ENCODE peak calls at places on chromosomes 7 and 10, in six cellular contexts. S is epithelial cell of esophagus, O is cardiac fibroblast, M is hepatocyte, J is suprapubic skin, G is A549. R is an unnamed sample.

GRCh38 chr7:38628630-38629385 is 2.4 kb downstream of the AMPH start:
- DNase-seq in S (no peak), O (peak; percentile 50), M (no peak), J (no peak), G (no peak), R (no peak)

GRCh38 chr10:76388321-76388720 is 956.9 kb downstream of the LRMDA start:
- DNase-seq in S (no peak), O (no peak), M (no peak), J (no peak), G (no peak), R (no peak)

GRCh38 chr10:3749597-3750351 is 35.2 kb downstream of the KLF6 start:
- DNase-seq in S (peak; percentile 85), O (peak; percentile 89), M (peak; percentile 61), J (no peak), G (no peak), R (no peak)

GRCh38 chr10:123621910-123622309 is 44.2 kb upstream of the GPR26 start:
- DNase-seq in S (no peak), O (no peak), M (no peak), J (no peak), G (no peak), R (no peak)

GRCh38 chr10:6173203-6173602 is 29.5 kb upstream of the PFKFB3 start:
- DNase-seq in S (no peak), O (no peak), M (no peak), J (no peak), G (no peak), R (no peak)

GRCh38 chr10:114257488-114257887 is 18.4 kb downstream of the VWA2 start:
- DNase-seq in S (no peak), O (no peak), M (no peak), J (no peak), G (no peak), R (no peak)

GRCh38 chr10:118922226-118922625 is 107.3 kb upstream of the NANOS1 start:
- DNase-seq in S (no peak), O (peak; percentile 24), M (no peak), J (no peak), G (no peak), R (peak; percentile 19)

GRCh38 chr10:58400609-58401008 is 15.4 kb downstream of the TFAM start:
- DNase-seq in S (no peak), O (peak; percentile 51), M (no peak), J (no peak), G (no peak), R (no peak)

GRCh38 chr7:155710035-155710434 is 65.6 kb downstream of the RBM33 start:
- DNase-seq in S (no peak), O (no peak), M (no peak), J (no peak), G (no peak), R (peak; percentile 54)

GRCh38 chr7:129435414-129435829 is 1.2 kb downstream of the STRIP2 start:
- DNase-seq in S (no peak), O (no peak), M (no peak), J (no peak), G (no peak), R (no peak)

GRCh38 chr10:49001861-49002675 is 62.4 kb upstream of the LRRC18 start:
- DNase-seq in S (no peak), O (no peak), M (no peak), J (no peak), G (no peak), R (no peak)

GRCh38 chr7:94451276-94451675 is 56.6 kb downstream of the COL1A2 start:
- DNase-seq in S (no peak), O (no peak), M (no peak), J (no peak), G (no peak), R (no peak)

GRCh38 chr10:93113042-93113441 is 39.3 kb downstream of the CYP26A1 start:
- DNase-seq in S (no peak), O (no peak), M (peak; percentile 32), J (no peak), G (no peak), R (no peak)

GRCh38 chr10:72353963-72354355 is 760 bp downstream of the DNAJB12 start:
- DNase-seq in S (no peak), O (peak; percentile 38), M (peak; percentile 44), J (no peak), G (peak; percentile 21), R (no peak)

GRCh38 chr10:78944658-78945333 is 124.0 kb upstream of the ZMIZ1 start:
- DNase-seq in S (peak; percentile 40), O (peak; percentile 94), M (peak; percentile 85), J (no peak), G (no peak), R (no peak)

GRCh38 chr7:138861051-138861450 is 63.1 kb upstream of the ATP6V0A4 start:
- DNase-seq in S (no peak), O (no peak), M (no peak), J (no peak), G (no peak), R (no peak)

GRCh38 chr10:48729222-48729621 is 44.5 kb downstream of the WDFY4 start:
- DNase-seq in S (no peak), O (no peak), M (no peak), J (no peak), G (no peak), R (no peak)

GRCh38 chr10:130214431-130214830 is 78.2 kb downstream of the GLRX3 start:
- DNase-seq in S (no peak), O (no peak), M (no peak), J (no peak), G (no peak), R (no peak)

GRCh38 chr10:17059197-17059688 is 70.4 kb downstream of the CUBN start:
- DNase-seq in S (no peak), O (peak; percentile 77), M (no peak), J (no peak), G (no peak), R (no peak)
- TF ChIP-seq CTCF in S (no peak), O (no peak), M (no peak), J (no peak), G (no peak), R (no peak)

GRCh38 chr7:44256459-44256858 is 55.7 kb downstream of the YKT6 start:
- DNase-seq in S (no peak), O (no peak), M (no peak), J (no peak), G (no peak), R (no peak)

GRCh38 chr7:44258423-44258760 is 57.6 kb downstream of the YKT6 start:
- DNase-seq in S (no peak), O (no peak), M (no peak), J (no peak), G (no peak), R (no peak)

GRCh38 chr7:44258865-44259546 is 58.2 kb downstream of the YKT6 start:
- DNase-seq in S (no peak), O (no peak), M (no peak), J (no peak), G (no peak), R (no peak)

GRCh38 chr7:44257213-44257612 is 56.4 kb downstream of the YKT6 start:
- DNase-seq in S (no peak), O (no peak), M (no peak), J (no peak), G (no peak), R (no peak)

GRCh38 chr7:44257618-44258422 is 57.0 kb downstream of the YKT6 start:
- DNase-seq in S (peak; percentile 91), O (peak; percentile 89), M (peak; percentile 88), J (no peak), G (no peak), R (no peak)
- H3K4me3 ChIP-seq in S (no peak overlapping the region), O (no peak overlapping the region), M (no peak overlapping the region), J (no peak overlapping the region), G (no peak overlapping the region), R (no peak overlapping the region)

GRCh38 chr10:91629715-91630549 is 2.9 kb downstream of the PPP1R3C start:
- DNase-seq in S (peak; percentile 46), O (peak; percentile 19), M (no peak), J (no peak), G (no peak), R (no peak)

GRCh38 chr10:91624633-91625032 is 8.2 kb downstream of the PPP1R3C start:
- DNase-seq in S (no peak), O (no peak), M (no peak), J (no peak), G (no peak), R (no peak)

GRCh38 chr10:91630592-91630991 is 2.3 kb downstream of the PPP1R3C start:
- DNase-seq in S (no peak), O (no peak), M (no peak), J (no peak), G (no peak), R (no peak)

GRCh38 chr10:91626936-91627335 is 5.9 kb downstream of the PPP1R3C start:
- DNase-seq in S (no peak), O (no peak), M (no peak), J (no peak), G (no peak), R (no peak)

GRCh38 chr10:91627344-91628102 is 5.3 kb downstream of the PPP1R3C start:
- DNase-seq in S (no peak), O (no peak), M (no peak), J (no peak), G (no peak), R (no peak)
- TF ChIP-seq CTCF in S (no peak), O (no peak), M (no peak), J (no peak), G (no peak), R (no peak)

GRCh38 chr7:151013356-151013727 is 11.0 kb downstream of the ATG9B start:
- DNase-seq in S (no peak), O (no peak), M (no peak), J (no peak), G (no peak), R (no peak)
- H3K4me3 ChIP-seq in S (no peak overlapping the region), O (no peak overlapping the region), M (no peak overlapping the region), J (peak overlapping the region; percentile 44), G (no peak overlapping the region), R (no peak overlapping the region)